ENCODE peak calls at places on chromosome 13, in seven cellular contexts. Q is stimulated activated CD4-positive, alpha-beta T cell treated with anti-CD3 and anti-CD28 coated beads, Interleukin-2, amount 100 ng/mL, for 48 hours; U is GM23338; W is WTC11; L is myocyte; F is tibial nerve; B is activated CD4-positive, alpha-beta T cell treated with anti-CD3 and anti-CD28 coated beads, Interleukin-2, amount 50 U/mL, for 48 hours. E is an unnamed sample.
A peak's percentile ranks its signal among the peaks of the same experiment; 100 is the strongest.

GRCh38 chr13:79485014-79485441 is 4.1 kb downstream of the NDFIP2 start:
- DNase-seq in Q (no peak), U (no peak), W (no peak), L (peak; percentile 16), F (no peak), B (no peak), E (no peak)

GRCh38 chr13:111153977-111154332 is 38.8 kb downstream of the ARHGEF7 start:
- DNase-seq in Q (peak; percentile 33), U (peak; percentile 66), W (no peak), L (peak; percentile 70), F (peak; percentile 15), B (peak; percentile 66), E (no peak)

GRCh38 chr13:40776681-40777165 is 5.7 kb upstream of the MRPS31 start:
- DNase-seq in Q (peak; percentile 59), U (no peak), W (no peak), L (no peak), F (no peak), B (peak; percentile 67), E (no peak)

GRCh38 chr13:98571955-98572662 is 4.8 kb downstream of the STK24 start:
- DNase-seq in Q (no peak), U (no peak), W (no peak), L (peak; percentile 81), F (no peak), B (no peak), E (no peak)

GRCh38 chr13:79782541-79783216 is 301.7 kb downstream of the NDFIP2 start:
- DNase-seq in Q (no peak), U (peak; percentile 87), W (peak; percentile 71), L (peak; percentile 99), F (no peak), B (no peak), E (no peak)

GRCh38 chr13:20489185-20489820 is 36.4 kb downstream of the CRYL1 start:
- DNase-seq in Q (no peak), U (no peak), W (no peak), L (peak; percentile 71), F (peak; percentile 50), B (no peak), E (peak; percentile 45)

GRCh38 chr13:114055766-114056165 is 76.7 kb downstream of the RASA3 start:
- DNase-seq in Q (no peak), U (no peak), W (no peak), L (no peak), F (no peak), B (no peak), E (no peak)

GRCh38 chr13:48976677-48977625 is 1.2 kb downstream of the FNDC3A start:
- DNase-seq in Q (peak; percentile 41), U (no peak), W (no peak), L (peak; percentile 19), F (peak; percentile 38), B (no peak), E (no peak)

GRCh38 chr13:21668665-21669599 is 1.9 kb upstream of the FGF9 start:
- DNase-seq in Q (no peak), U (peak; percentile 69), W (peak; percentile 24), L (peak; percentile 49), F (no peak), B (no peak), E (no peak)

GRCh38 chr13:98252931-98253470 is 75.9 kb upstream of the RNF113B start:
- DNase-seq in Q (no peak), U (no peak), W (no peak), L (no peak), F (peak; percentile 11), B (no peak), E (no peak)

GRCh38 chr13:43787518-43787891 is 733 bp upstream of the ENOX1 start:
- DNase-seq in Q (no peak), U (peak; percentile 27), W (no peak), L (no peak), F (no peak), B (no peak), E (no peak)

GRCh38 chr13:49679244-49679643 is 12.0 kb downstream of the EBPL start:
- DNase-seq in Q (no peak), U (no peak), W (no peak), L (peak; percentile 15), F (peak; percentile 8), B (no peak), E (no peak)

E was measured in GM19239.